ENCODE peak calls at places on chromosomes 6 and 20, in eight cellular contexts. One of them, this sample, is unnamed.
A peak's percentile ranks its signal among the peaks of the same experiment; 100 is the strongest.

GRCh38 chr6:158231551-158232444 is 63.6 kb downstream of the GTF2H5 start:
- DNase-seq in fibroblast of lung: peak; percentile 57
- DNase-seq in tibial nerve: peak; percentile 23
- DNase-seq in GM23338: peak; percentile 83
- DNase-seq in left lung: peak; percentile 73
- DNase-seq in PC-9: peak; percentile 51
- DNase-seq in WERI-Rb-1: peak; percentile 83
- DNase-seq in coronary artery: peak; percentile 85
- DNase-seq in this sample: no peak

GRCh38 chr20:47784599-47785320 is 521 bp downstream of the SULF2 start:
- DNase-seq in tibial nerve: no peak
- DNase-seq in coronary artery: no peak
- DNase-seq in WERI-Rb-1: peak; percentile 23
- DNase-seq in fibroblast of lung: peak; percentile 28
- DNase-seq in PC-9: peak; percentile 46
- DNase-seq in left lung: peak; percentile 36
- DNase-seq in GM23338: peak; percentile 69
- DNase-seq in this sample: no peak

GRCh38 chr20:11850901-11851300 is 66.8 kb upstream of the BTBD3 start:
- DNase-seq in WERI-Rb-1: no peak
- DNase-seq in PC-9: no peak
- DNase-seq in left lung: no peak
- DNase-seq in coronary artery: no peak
- DNase-seq in tibial nerve: no peak
- DNase-seq in fibroblast of lung: peak; percentile 56
- DNase-seq in GM23338: no peak
- DNase-seq in this sample: peak; percentile 69

GRCh38 chr6:39054577-39055142 is 6.1 kb downstream of the GLP1R start:
- DNase-seq in fibroblast of lung: no peak
- DNase-seq in coronary artery: no peak
- DNase-seq in left lung: no peak
- DNase-seq in GM23338: peak; percentile 28
- DNase-seq in tibial nerve: no peak
- DNase-seq in WERI-Rb-1: peak; percentile 44
- DNase-seq in PC-9: no peak
- DNase-seq in this sample: no peak

GRCh38 chr6:134826889-134827737 is 122.8 kb downstream of the ALDH8A1 start:
- DNase-seq in tibial nerve: peak; percentile 53
- DNase-seq in WERI-Rb-1: no peak
- DNase-seq in fibroblast of lung: peak; percentile 96
- DNase-seq in GM23338: no peak
- DNase-seq in left lung: peak; percentile 75
- DNase-seq in coronary artery: peak; percentile 91
- DNase-seq in PC-9: peak; percentile 30
- DNase-seq in this sample: peak; percentile 66

GRCh38 chr6:43011207-43011606 is 2.5 kb downstream of the MEA1 start:
- DNase-seq in left lung: no peak
- DNase-seq in coronary artery: no peak
- DNase-seq in PC-9: no peak
- DNase-seq in WERI-Rb-1: peak; percentile 45
- DNase-seq in tibial nerve: no peak
- DNase-seq in GM23338: peak; percentile 51
- DNase-seq in fibroblast of lung: no peak
- DNase-seq in this sample: no peak

GRCh38 chr6:17536586-17536985 is 63.5 kb upstream of the FAM8A1 start:
- DNase-seq in fibroblast of lung: no peak
- DNase-seq in tibial nerve: no peak
- DNase-seq in left lung: no peak
- DNase-seq in WERI-Rb-1: no peak
- DNase-seq in PC-9: no peak
- DNase-seq in GM23338: no peak
- DNase-seq in coronary artery: no peak
- DNase-seq in this sample: no peak

GRCh38 chr6:56312049-56312448 is 64.7 kb upstream of the COL21A1 start:
- DNase-seq in PC-9: no peak
- DNase-seq in fibroblast of lung: peak; percentile 28
- DNase-seq in tibial nerve: no peak
- DNase-seq in left lung: no peak
- DNase-seq in GM23338: no peak
- DNase-seq in coronary artery: no peak
- DNase-seq in WERI-Rb-1: no peak
- DNase-seq in this sample: no peak

DNA sequence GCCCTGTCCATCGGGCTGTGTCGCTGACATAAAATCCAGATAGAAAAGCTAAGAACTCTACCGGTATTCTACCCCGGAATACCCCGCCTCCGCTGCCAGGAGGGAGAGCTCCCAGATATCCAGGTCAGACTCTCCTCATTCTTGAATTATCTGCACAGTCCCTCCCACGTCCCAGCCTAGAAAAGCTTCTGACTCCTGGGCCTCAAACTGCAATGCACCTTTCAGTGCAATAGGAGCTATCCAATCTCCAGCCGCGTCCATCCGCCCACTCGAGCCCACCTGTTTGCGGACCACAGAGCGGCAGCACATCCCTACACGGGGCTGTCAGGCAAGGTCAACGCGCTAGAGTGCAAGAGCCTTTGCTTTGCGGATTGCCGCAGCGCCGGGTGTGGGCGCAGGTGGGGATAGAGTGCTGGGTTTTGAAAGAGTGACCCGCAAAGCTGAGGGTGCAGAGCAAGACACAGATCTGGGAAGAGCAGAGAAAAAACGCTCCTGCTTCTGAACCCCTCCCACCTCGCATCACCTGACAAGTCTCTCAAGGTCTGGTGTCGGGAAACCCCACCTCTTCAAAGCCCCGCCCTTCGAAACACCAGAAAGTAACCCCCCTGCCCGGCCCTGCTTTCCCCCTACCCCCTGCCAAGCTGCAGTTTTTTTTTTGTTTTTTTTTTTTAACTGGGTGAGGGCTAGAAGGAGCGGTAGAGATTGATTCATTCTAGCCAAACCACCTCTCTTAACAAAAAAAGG is 1.3 kb downstream of the TAPBP start:
- DNase-seq in coronary artery: no peak
- DNase-seq in WERI-Rb-1: peak; percentile 89
- DNase-seq in PC-9: peak; percentile 76
- DNase-seq in left lung: peak; percentile 91
- DNase-seq in tibial nerve: peak; percentile 61
- DNase-seq in GM23338: peak; percentile 97
- DNase-seq in fibroblast of lung: peak; percentile 57
- DNase-seq in this sample: no peak
- TF ChIP-seq CTCF in coronary artery: no peak
- TF ChIP-seq CTCF in WERI-Rb-1: peak; percentile 32
- TF ChIP-seq CTCF in PC-9: no peak
- TF ChIP-seq CTCF in left lung: no peak
- TF ChIP-seq CTCF in tibial nerve: no peak
- TF ChIP-seq CTCF in GM23338: peak; percentile 14
- TF ChIP-seq CTCF in fibroblast of lung: peak; percentile 6
- TF ChIP-seq CTCF in this sample: no peak

GRCh38 chr6:45420083-45420908 is 42.6 kb upstream of the SUPT3H start:
- DNase-seq in PC-9: no peak
- DNase-seq in WERI-Rb-1: no peak
- DNase-seq in tibial nerve: no peak
- DNase-seq in coronary artery: no peak
- DNase-seq in fibroblast of lung: peak; percentile 72
- DNase-seq in left lung: peak; percentile 45
- DNase-seq in GM23338: peak; percentile 58
- DNase-seq in this sample: no peak

GRCh38 chr6:45421700-45422540 is 44.2 kb upstream of the SUPT3H start:
- DNase-seq in GM23338: peak; percentile 57
- DNase-seq in left lung: peak; percentile 79
- DNase-seq in fibroblast of lung: peak; percentile 81
- DNase-seq in tibial nerve: peak; percentile 58
- DNase-seq in WERI-Rb-1: peak; percentile 80
- DNase-seq in coronary artery: peak; percentile 79
- DNase-seq in PC-9: peak; percentile 49
- DNase-seq in this sample: peak; percentile 72

GRCh38 chr6:45420909-45421699 is 43.4 kb upstream of the SUPT3H start:
- DNase-seq in GM23338: peak; percentile 47
- DNase-seq in PC-9: no peak
- DNase-seq in left lung: no peak
- DNase-seq in tibial nerve: no peak
- DNase-seq in fibroblast of lung: peak; percentile 45
- DNase-seq in WERI-Rb-1: no peak
- DNase-seq in coronary artery: no peak
- DNase-seq in this sample: no peak

GRCh38 chr6:45417461-45417860 is 39.7 kb upstream of the SUPT3H start:
- DNase-seq in WERI-Rb-1: no peak
- DNase-seq in left lung: no peak
- DNase-seq in PC-9: no peak
- DNase-seq in coronary artery: no peak
- DNase-seq in tibial nerve: no peak
- DNase-seq in fibroblast of lung: no peak
- DNase-seq in GM23338: no peak
- DNase-seq in this sample: no peak

DNA sequence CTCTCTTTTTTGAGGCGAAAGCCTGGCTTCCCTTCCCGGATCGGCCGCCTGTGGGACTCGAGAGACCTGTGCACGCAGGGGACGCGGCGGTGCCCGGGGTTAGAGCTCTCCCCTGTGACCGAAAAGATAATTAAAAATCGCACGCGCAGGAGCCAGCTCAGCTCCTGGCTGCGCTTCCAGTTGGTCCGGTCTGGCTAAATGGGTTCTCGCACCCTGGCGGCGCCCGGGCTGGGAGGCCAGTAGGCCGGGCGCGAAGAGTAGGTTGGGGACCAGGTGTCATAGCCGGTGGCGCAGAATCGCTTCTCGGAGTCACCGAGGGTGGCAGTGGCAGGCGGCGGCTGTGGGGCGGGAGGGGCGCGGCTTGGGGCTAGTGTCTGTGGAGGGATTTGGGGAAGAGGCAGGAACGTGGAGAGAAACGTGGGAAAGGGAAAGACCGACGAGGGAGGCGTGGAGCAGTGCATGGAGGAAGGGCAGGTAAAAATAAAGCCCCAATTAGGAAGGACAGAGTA is 41.9 kb upstream of the SUPT3H start:
- DNase-seq in coronary artery: no peak
- DNase-seq in GM23338: peak; percentile 86
- DNase-seq in PC-9: peak; percentile 68
- DNase-seq in tibial nerve: peak; percentile 32
- DNase-seq in fibroblast of lung: peak; percentile 73
- DNase-seq in WERI-Rb-1: peak; percentile 92
- DNase-seq in left lung: peak; percentile 80
- DNase-seq in this sample: peak; percentile 81
- TF ChIP-seq CTCF in coronary artery: no peak
- TF ChIP-seq CTCF in GM23338: peak; percentile 53
- TF ChIP-seq CTCF in PC-9: peak; percentile 66
- TF ChIP-seq CTCF in tibial nerve: peak; percentile 9
- TF ChIP-seq CTCF in fibroblast of lung: no peak
- TF ChIP-seq CTCF in WERI-Rb-1: peak; percentile 66
- TF ChIP-seq CTCF in left lung: no peak
- TF ChIP-seq CTCF in this sample: peak; percentile 84

GRCh38 chr20:10177326-10177725 is 41.3 kb upstream of the SNAP25 start:
- DNase-seq in GM23338: no peak
- DNase-seq in fibroblast of lung: peak; percentile 71
- DNase-seq in coronary artery: no peak
- DNase-seq in tibial nerve: no peak
- DNase-seq in left lung: no peak
- DNase-seq in PC-9: no peak
- DNase-seq in WERI-Rb-1: no peak
- DNase-seq in this sample: no peak

GRCh38 chr20:10178727-10179313 is 39.8 kb upstream of the SNAP25 start:
- DNase-seq in left lung: no peak
- DNase-seq in fibroblast of lung: peak; percentile 57
- DNase-seq in tibial nerve: no peak
- DNase-seq in coronary artery: no peak
- DNase-seq in WERI-Rb-1: no peak
- DNase-seq in PC-9: no peak
- DNase-seq in GM23338: no peak
- DNase-seq in this sample: no peak

GRCh38 chr20:10178091-10178490 is 40.5 kb upstream of the SNAP25 start:
- DNase-seq in tibial nerve: no peak
- DNase-seq in fibroblast of lung: no peak
- DNase-seq in WERI-Rb-1: no peak
- DNase-seq in GM23338: no peak
- DNase-seq in PC-9: no peak
- DNase-seq in coronary artery: no peak
- DNase-seq in left lung: no peak
- DNase-seq in this sample: no peak

DNA sequence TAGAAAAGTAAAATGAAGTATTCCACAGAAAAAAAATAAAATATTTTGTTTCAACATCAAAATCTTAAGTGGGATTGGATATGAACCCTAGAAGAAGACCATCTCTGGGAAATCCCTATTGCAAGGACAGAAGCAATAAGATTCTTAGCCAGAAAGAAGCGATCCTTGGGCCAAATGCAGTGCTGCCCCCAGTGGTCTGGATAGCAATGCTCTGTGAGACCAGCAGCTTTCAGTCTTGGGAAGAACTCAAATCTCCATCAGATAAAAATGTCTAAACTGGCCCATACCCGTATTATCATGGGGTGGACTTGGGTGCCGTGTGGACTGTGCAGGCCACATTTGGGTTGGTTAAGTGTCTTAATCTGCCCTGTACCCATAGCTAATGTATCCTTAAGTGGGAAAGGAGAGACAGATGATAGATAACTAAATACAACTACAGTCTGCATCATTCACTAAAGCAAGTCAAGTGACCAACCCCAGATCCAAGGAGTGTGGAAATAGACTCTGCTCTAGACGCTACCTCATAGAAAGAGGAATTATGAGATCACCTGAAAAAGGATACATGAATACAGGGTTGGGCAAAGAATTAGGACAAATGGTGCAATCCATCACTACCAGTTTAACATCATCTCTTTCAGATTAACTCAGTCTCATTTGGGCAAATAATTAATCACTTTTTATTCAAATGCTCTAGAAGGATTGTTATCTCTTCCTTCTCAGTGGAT is 38.9 kb upstream of the SNAP25 start:
- DNase-seq in left lung: no peak
- DNase-seq in coronary artery: no peak
- DNase-seq in tibial nerve: no peak
- DNase-seq in WERI-Rb-1: peak; percentile 30
- DNase-seq in PC-9: no peak
- DNase-seq in fibroblast of lung: peak; percentile 35
- DNase-seq in GM23338: peak; percentile 78
- DNase-seq in this sample: no peak
- TF ChIP-seq CTCF in left lung: no peak
- TF ChIP-seq CTCF in coronary artery: no peak
- TF ChIP-seq CTCF in tibial nerve: no peak
- TF ChIP-seq CTCF in WERI-Rb-1: peak; percentile 74
- TF ChIP-seq CTCF in PC-9: peak; percentile 52
- TF ChIP-seq CTCF in fibroblast of lung: peak; percentile 35
- TF ChIP-seq CTCF in GM23338: peak; percentile 74
- TF ChIP-seq CTCF in this sample: no peak

GRCh38 chr20:21237956-21238355 is 65.2 kb upstream of the XRN2 start:
- DNase-seq in tibial nerve: no peak
- DNase-seq in fibroblast of lung: no peak
- DNase-seq in PC-9: no peak
- DNase-seq in GM23338: no peak
- DNase-seq in left lung: no peak
- DNase-seq in coronary artery: no peak
- DNase-seq in WERI-Rb-1: no peak
- DNase-seq in this sample: no peak

GRCh38 chr20:21238818-21239530 is 64.2 kb upstream of the XRN2 start:
- DNase-seq in WERI-Rb-1: no peak
- DNase-seq in fibroblast of lung: no peak
- DNase-seq in GM23338: no peak
- DNase-seq in coronary artery: no peak
- DNase-seq in left lung: no peak
- DNase-seq in PC-9: no peak
- DNase-seq in tibial nerve: no peak
- DNase-seq in this sample: no peak

GRCh38 chr20:21238400-21238799 is 64.7 kb upstream of the XRN2 start:
- DNase-seq in tibial nerve: no peak
- DNase-seq in GM23338: no peak
- DNase-seq in PC-9: no peak
- DNase-seq in fibroblast of lung: no peak
- DNase-seq in left lung: no peak
- DNase-seq in WERI-Rb-1: no peak
- DNase-seq in coronary artery: no peak
- DNase-seq in this sample: no peak

GRCh38 chr20:21241400-21241799 is 61.7 kb upstream of the XRN2 start:
- DNase-seq in GM23338: no peak
- DNase-seq in WERI-Rb-1: no peak
- DNase-seq in left lung: no peak
- DNase-seq in fibroblast of lung: no peak
- DNase-seq in coronary artery: no peak
- DNase-seq in tibial nerve: no peak
- DNase-seq in PC-9: no peak
- DNase-seq in this sample: no peak

DNA sequence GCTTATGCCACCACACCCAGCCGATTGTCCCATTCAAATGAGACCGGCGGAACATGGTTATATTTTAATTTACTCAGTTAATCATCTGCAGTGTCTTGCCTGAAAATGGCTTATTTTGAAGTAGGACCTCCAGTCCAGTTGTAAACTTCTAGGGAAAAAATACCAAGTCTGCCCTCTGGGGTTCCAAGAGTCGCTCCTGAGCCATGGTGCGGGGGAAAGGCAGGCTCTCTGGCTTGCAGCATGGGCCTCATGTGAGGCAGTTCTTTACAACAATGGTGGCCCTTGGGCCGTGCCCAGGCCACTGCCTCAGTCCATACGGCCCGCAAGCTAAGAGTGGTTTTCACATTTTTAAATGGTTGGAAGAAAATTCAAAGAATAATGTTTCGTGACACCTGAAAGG is 62.7 kb upstream of the XRN2 start:
- DNase-seq in GM23338: peak; percentile 61
- DNase-seq in fibroblast of lung: no peak
- DNase-seq in PC-9: no peak
- DNase-seq in left lung: no peak
- DNase-seq in WERI-Rb-1: no peak
- DNase-seq in tibial nerve: no peak
- DNase-seq in coronary artery: no peak
- DNase-seq in this sample: no peak
- TF ChIP-seq CTCF in GM23338: peak; percentile 26
- TF ChIP-seq CTCF in fibroblast of lung: no peak
- TF ChIP-seq CTCF in PC-9: no peak
- TF ChIP-seq CTCF in left lung: no peak
- TF ChIP-seq CTCF in WERI-Rb-1: no peak
- TF ChIP-seq CTCF in tibial nerve: no peak
- TF ChIP-seq CTCF in coronary artery: no peak
- TF ChIP-seq CTCF in this sample: no peak